ENCODE peak calls at places on chromosome 9, in four cellular contexts. V is A549, L is K562, R is HepG2. Z is an unnamed sample.

GRCh38 chr9:114307323-114308250 is 15.3 kb upstream of the ORM1 start:
- DNase-seq in V (no peak), L (no peak), R (no peak), Z (no peak)

GRCh38 chr9:127869310-127870152 is 7.9 kb downstream of the AK1 start:
- DNase-seq in V (peak; percentile 96), L (peak; percentile 93), R (peak; percentile 71), Z (no peak)

GRCh38 chr9:27151693-27152397 is 42.8 kb downstream of the TEK start:
- DNase-seq in V (no peak), L (no peak), R (no peak), Z (no peak)

GRCh38 chr9:5553211-5553610 is 42.9 kb downstream of the PDCD1LG2 start:
- DNase-seq in V (no peak), L (no peak), R (no peak), Z (no peak)

GRCh38 chr9:20618361-20618799 is 3.9 kb downstream of the MLLT3 start:
- DNase-seq in V (peak; percentile 18), L (no peak), R (peak; percentile 14), Z (no peak)

GRCh38 chr9:95131023-95131943 is 186.2 kb downstream of the FANCC start:
- DNase-seq in V (peak; percentile 72), L (peak; percentile 64), R (peak; percentile 33), Z (no peak)

GRCh38 chr9:136707011-136707410 is 5.4 kb upstream of the DIPK1B start:
- DNase-seq in V (no peak), L (no peak), R (no peak), Z (no peak)

GRCh38 chr9:534886-535285 is 306.6 kb upstream of the DMRT1 start:
- DNase-seq in V (no peak), L (no peak), R (no peak), Z (no peak)

GRCh38 chr9:117545846-117546245 is 131.0 kb upstream of the ASTN2 start:
- DNase-seq in V (no peak), L (no peak), R (no peak), Z (no peak)

GRCh38 chr9:5552301-5552700 is 42.0 kb downstream of the PDCD1LG2 start:
- DNase-seq in V (no peak), L (no peak), R (no peak), Z (no peak)

GRCh38 chr9:108033976-108034964 is 544.7 kb upstream of the KLF4 start:
- DNase-seq in V (no peak), L (no peak), R (no peak), Z (no peak)

GRCh38 chr9:131734165-131734610 is 5.7 kb downstream of the RAPGEF1 start:
- DNase-seq in V (no peak), L (no peak), R (no peak), Z (no peak)

GRCh38 chr9:102974530-102974929 is 20.6 kb upstream of the CYLC2 start:
- DNase-seq in V (peak; percentile 1), L (no peak), R (no peak), Z (no peak)

GRCh38 chr9:10252174-10252573 is 360.6 kb downstream of the PTPRD start:
- DNase-seq in V (no peak), L (no peak), R (no peak), Z (no peak)

GRCh38 chr9:115615821-115616665 is 498.1 kb upstream of the TNC start:
- DNase-seq in V (peak; percentile 79), L (no peak), R (no peak), Z (no peak)

GRCh38 chr9:137455361-137455991 is 3.7 kb downstream of the NSMF start:
- DNase-seq in V (no peak), L (no peak), R (no peak), Z (no peak)

GRCh38 chr9:136662326-136662655 is 425 bp upstream of the EGFL7 start:
- DNase-seq in V (no peak), L (no peak), R (no peak), Z (no peak)

GRCh38 chr9:87497604-87498045 is at the start of gene DAPK1:
- DNase-seq in V (peak; percentile 83), L (peak; percentile 69), R (peak; percentile 55), Z (no peak)

GRCh38 chr9:127943746-127944145 is 6.1 kb upstream of the DPM2 start:
- DNase-seq in V (peak; percentile 79), L (peak; percentile 82), R (peak; percentile 61), Z (no peak)

GRCh38 chr9:70400107-70400892 is 14.2 kb downstream of the KLF9 start:
- DNase-seq in V (no peak), L (no peak), R (no peak), Z (no peak)

GRCh38 chr9:23683476-23684095 is 142.5 kb downstream of the ELAVL2 start:
- DNase-seq in V (no peak), L (no peak), R (no peak), Z (no peak)

GRCh38 chr9:109141375-109141774 is 21.6 kb upstream of the TMEM245 start:
- DNase-seq in V (no peak), L (no peak), R (no peak), Z (no peak)

GRCh38 chr9:135126480-135127187 is 39.2 kb downstream of the OLFM1 start:
- DNase-seq in V (peak; percentile 58), L (no peak), R (no peak), Z (no peak)

GRCh38 chr9:135544981-135545635 is 818 bp upstream of the OBP2A start:
- DNase-seq in V (no peak), L (no peak), R (no peak), Z (no peak)

GRCh38 chr9:38033956-38034355 is 35.1 kb downstream of the SHB start:
- DNase-seq in V (no peak), L (no peak), R (no peak), Z (no peak)

GRCh38 chr9:84411647-84412267 is 71.2 kb upstream of the SLC28A3 start:
- DNase-seq in V (no peak), L (no peak), R (no peak), Z (no peak)

GRCh38 chr9:133887540-133888047 is 104.5 kb downstream of the VAV2 start:
- DNase-seq in V (no peak), L (no peak), R (no peak), Z (no peak)

GRCh38 chr9:77663754-77664153 is 15.6 kb upstream of the GNA14 start:
- DNase-seq in V (no peak), L (no peak), R (no peak), Z (no peak)

GRCh38 chr9:104682642-104683041 is 11.7 kb upstream of the OR13D1 start:
- DNase-seq in V (peak; percentile 21), L (peak; percentile 19), R (peak; percentile 57), Z (peak; percentile 7)

GRCh38 chr9:116039312-116039711 is 114.3 kb upstream of the PAPPA start:
- DNase-seq in V (no peak), L (no peak), R (no peak), Z (no peak)

GRCh38 chr9:129889461-129889935 is 54.2 kb downstream of the USP20 start:
- DNase-seq in V (no peak), L (no peak), R (no peak), Z (no peak)

GRCh38 chr9:86175743-86176456 is 76.5 kb upstream of the GOLM1 start:
- DNase-seq in V (no peak), L (no peak), R (no peak), Z (no peak)

GRCh38 chr9:72465602-72466001 is 55.8 kb upstream of the TMC1 start:
- DNase-seq in V (no peak), L (no peak), R (no peak), Z (no peak)
- TF ChIP-seq CHD2 in V (no peak), L (no peak), R (no peak), Z (no peak)

DNA sequence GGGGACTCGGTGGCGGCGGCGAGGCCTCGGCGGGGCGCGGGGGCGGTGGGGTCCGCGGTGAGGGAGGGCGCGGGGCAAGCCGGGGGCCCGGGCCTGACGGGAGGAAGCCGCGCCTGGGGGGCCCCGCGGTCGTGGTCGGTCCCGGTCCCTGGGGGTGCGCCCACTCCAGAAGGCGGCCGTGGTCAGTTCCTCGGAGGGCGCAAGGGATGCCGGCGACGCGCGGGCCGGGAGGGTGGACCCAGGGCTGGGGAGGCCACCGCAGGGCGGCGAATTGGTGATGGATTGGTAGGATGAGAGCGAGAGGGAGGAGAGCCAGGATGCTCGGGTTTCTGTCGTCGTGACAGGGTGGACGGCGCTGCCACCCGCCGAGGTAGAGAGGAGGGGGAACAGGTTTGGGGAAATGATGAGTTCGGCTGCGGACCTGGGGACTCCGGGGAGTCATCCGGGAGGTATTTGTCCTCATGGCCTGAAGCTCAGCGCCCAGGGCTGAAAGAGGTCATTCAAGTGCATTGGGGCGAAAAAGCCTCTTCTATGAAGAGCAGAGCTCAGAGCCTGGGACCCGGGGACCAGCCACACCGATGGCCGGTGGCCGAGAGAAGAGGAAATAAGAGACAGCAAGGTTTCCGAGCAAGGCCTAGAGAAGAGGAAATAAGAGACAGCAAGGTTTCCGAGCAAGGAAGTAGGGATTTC is 542 bp downstream of the GNG10 start:
- DNase-seq in V (peak; percentile 65), L (peak; percentile 57), R (no peak), Z (no peak)
- H3K4me3 ChIP-seq in V (peak overlapping the region; percentile 99), L (peak overlapping the region; percentile 63), R (peak overlapping the region; percentile 74), Z (peak overlapping the region; percentile 95)

GRCh38 chr9:81363916-81364480 is 325.3 kb downstream of the TLE1 start:
- DNase-seq in V (no peak), L (no peak), R (no peak), Z (no peak)
- TF ChIP-seq CHD4 in V (no peak), L (no peak), R (no peak), Z (no peak)

GRCh38 chr9:90778746-90779145 is 22.9 kb upstream of the SYK start:
- DNase-seq in V (no peak), L (no peak), R (no peak), Z (no peak)
- TF ChIP-seq CHD2 in V (no peak), L (no peak), R (no peak), Z (no peak)

DNA sequence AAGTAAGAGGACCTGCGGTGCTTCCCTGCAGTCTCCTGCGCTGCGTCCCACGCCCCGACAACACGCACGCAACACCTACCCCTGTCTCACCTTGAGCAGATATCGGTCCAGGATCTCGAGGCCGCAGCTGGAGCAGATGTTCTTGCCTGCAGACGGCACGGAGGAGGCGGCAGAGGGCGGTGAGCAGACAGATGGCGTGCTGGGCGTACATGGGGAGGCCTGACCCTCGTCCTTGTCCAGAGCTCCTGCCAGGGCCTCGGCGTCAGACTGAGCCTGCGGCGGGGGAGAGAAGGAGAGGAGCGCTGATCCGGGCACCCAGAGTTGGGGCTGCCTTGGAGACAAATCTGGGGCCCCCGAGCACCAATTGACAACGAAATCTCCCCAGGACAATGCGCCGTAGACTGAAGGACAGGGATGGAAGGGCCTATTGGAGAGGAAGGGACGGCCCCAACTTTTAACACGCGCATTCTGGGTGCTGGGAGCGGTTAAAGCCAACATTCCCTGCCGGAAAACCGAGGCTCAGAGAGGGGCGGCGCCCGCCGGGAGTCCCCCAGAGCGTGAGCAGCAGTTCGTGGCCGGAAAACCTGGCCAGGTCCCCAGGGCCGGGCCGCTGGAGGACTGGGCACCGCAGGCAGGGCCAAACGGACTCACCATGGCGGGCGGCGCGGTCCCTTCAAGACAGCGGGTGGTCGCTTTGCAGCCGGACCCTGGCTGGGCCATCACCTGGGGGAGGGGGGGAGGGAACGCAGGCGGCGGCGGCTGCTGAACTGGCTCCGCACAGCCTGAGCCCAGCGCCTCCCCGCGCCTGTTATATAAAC is 1.8 kb downstream of the LHX6 start:
- DNase-seq in V (no peak), L (no peak), R (no peak), Z (no peak)
- H3K4me3 ChIP-seq in V (peak overlapping the region; percentile 57), L (no peak overlapping the region), R (no peak overlapping the region), Z (no peak overlapping the region)

GRCh38 chr9:35839926-35840325 is 10.9 kb downstream of the TMEM8B start:
- DNase-seq in V (no peak), L (no peak), R (no peak), Z (no peak)

GRCh38 chr9:35840901-35841900 is 12.2 kb downstream of the TMEM8B start:
- DNase-seq in V (no peak), L (no peak), R (no peak), Z (no peak)

GRCh38 chr9:35842020-35842745 is 13.2 kb downstream of the TMEM8B start:
- DNase-seq in V (no peak), L (no peak), R (no peak), Z (no peak)

GRCh38 chr9:35844628-35845301 is 15.7 kb downstream of the TMEM8B start:
- DNase-seq in V (no peak), L (no peak), R (no peak), Z (peak; percentile 64)

GRCh38 chr9:35842795-35843194 is 13.8 kb downstream of the TMEM8B start:
- DNase-seq in V (no peak), L (no peak), R (no peak), Z (peak; percentile 61)
- TF ChIP-seq CHD4 in V (no peak), L (no peak), R (no peak), Z (no peak)

Z was measured in GM12878.